ENCODE peak calls at places on chromosomes 11 and 22, in nine cellular contexts. Q, N, V, E, I, A, S, F and O are unnamed samples.

GRCh38 chr11:112962854-112963367 is 1.7 kb downstream of the NCAM1 start:
- DNase-seq in Q (no peak), N (no peak), V (no peak), E (no peak), I (peak), A (no peak), S (no peak), F (no peak), O (peak)

GRCh38 chr22:37122598-37123180 is 13.2 kb upstream of the TMPRSS6 start:
- DNase-seq in Q (no peak), N (no peak), V (no peak), E (no peak), I (no peak), A (no peak), S (no peak), F (no peak), O (no peak)

GRCh38 chr11:74870485-74870884 is 78.4 kb downstream of the XRRA1 start:
- DNase-seq in Q (no peak), N (peak), V (no peak), E (no peak), I (no peak), A (no peak), S (peak), F (peak), O (no peak)

GRCh38 chr22:39148727-39149535 is 3.5 kb downstream of the CBX7 start:
- DNase-seq in Q (no peak), N (no peak), V (peak), E (peak), I (peak), A (peak), S (no peak), F (no peak), O (no peak)

GRCh38 chr22:24093855-24094254 is 82.8 kb downstream of the CABIN1 start:
- DNase-seq in Q (no peak), N (no peak), V (no peak), E (no peak), I (no peak), A (no peak), S (no peak), F (no peak), O (no peak)

GRCh38 chr11:93403930-93404329 is 73.4 kb downstream of the DEUP1 start:
- DNase-seq in Q (no peak), N (no peak), V (no peak), E (no peak), I (no peak), A (no peak), S (no peak), F (no peak), O (no peak)

GRCh38 chr11:38252620-38253019 is 1654.6 kb upstream of the RAG2 start:
- DNase-seq in Q (no peak), N (no peak), V (no peak), E (peak), I (no peak), A (no peak), S (no peak), F (no peak), O (no peak)

GRCh38 chr11:43697679-43698078 is 17.1 kb downstream of the HSD17B12 start:
- DNase-seq in Q (no peak), N (no peak), V (no peak), E (no peak), I (no peak), A (no peak), S (no peak), F (no peak), O (no peak)

GRCh38 chr11:9571071-9571765 is 2.3 kb upstream of the WEE1 start:
- DNase-seq in Q (no peak), N (no peak), V (no peak), E (no peak), I (no peak), A (no peak), S (no peak), F (no peak), O (no peak)